ENCODE peak calls at places on chromosome 1, in eight cellular contexts. One of them, this sample, is unnamed. For H3K4me1 and H3K36me3, the result is how much of the 10 kb centered on the place peaks cover.

GRCh38 chr1:39668111-39668510 is 3.8 kb downstream of the NT5C1A start:
- DNase-seq in IMR-90: no peak
- DNase-seq in testis: no peak
- DNase-seq in heart left ventricle: peak
- DNase-seq in breast epithelium: no peak
- DNase-seq in esophagus muscularis mucosa: no peak
- DNase-seq in transverse colon: no peak
- DNase-seq in ovary: no peak
- DNase-seq in this sample: no peak

GRCh38 chr1:167701510-167701909 is 20.3 kb upstream of the MPZL1 start:
- DNase-seq in IMR-90: no peak
- DNase-seq in testis: no peak
- DNase-seq in heart left ventricle: no peak
- DNase-seq in breast epithelium: no peak
- DNase-seq in esophagus muscularis mucosa: no peak
- DNase-seq in transverse colon: no peak
- DNase-seq in ovary: no peak
- DNase-seq in this sample: peak

GRCh38 chr1:192962901-192963300 is 96.3 kb downstream of the UCHL5 start:
- DNase-seq in IMR-90: no peak
- DNase-seq in testis: no peak
- DNase-seq in heart left ventricle: no peak
- DNase-seq in breast epithelium: no peak
- DNase-seq in esophagus muscularis mucosa: no peak
- DNase-seq in transverse colon: no peak
- DNase-seq in ovary: no peak
- DNase-seq in this sample: no peak

GRCh38 chr1:214801191-214801590 is 198.2 kb downstream of the CENPF start:
- DNase-seq in IMR-90: peak
- DNase-seq in testis: no peak
- DNase-seq in heart left ventricle: no peak
- DNase-seq in breast epithelium: no peak
- DNase-seq in esophagus muscularis mucosa: no peak
- DNase-seq in transverse colon: no peak
- DNase-seq in ovary: no peak
- DNase-seq in this sample: no peak

GRCh38 chr1:88683516-88683847 is 591 bp upstream of the PKN2 start:
- DNase-seq in IMR-90: peak
- DNase-seq in testis: peak
- DNase-seq in heart left ventricle: peak
- DNase-seq in breast epithelium: peak
- DNase-seq in esophagus muscularis mucosa: peak
- DNase-seq in transverse colon: peak
- DNase-seq in ovary: peak
- DNase-seq in this sample: peak

GRCh38 chr1:118827207-118827606 is 160.9 kb downstream of the TBX15 start:
- DNase-seq in IMR-90: no peak
- DNase-seq in testis: no peak
- DNase-seq in heart left ventricle: no peak
- DNase-seq in breast epithelium: no peak
- DNase-seq in esophagus muscularis mucosa: no peak
- DNase-seq in transverse colon: no peak
- DNase-seq in ovary: no peak
- DNase-seq in this sample: no peak

GRCh38 chr1:185314416-185314815 is 2.6 kb downstream of the IVNS1ABP start:
- DNase-seq in IMR-90: no peak
- DNase-seq in testis: no peak
- DNase-seq in heart left ventricle: no peak
- DNase-seq in breast epithelium: no peak
- DNase-seq in esophagus muscularis mucosa: no peak
- DNase-seq in transverse colon: no peak
- DNase-seq in ovary: no peak
- DNase-seq in this sample: no peak

GRCh38 chr1:183896466-183897026 is 91.6 kb downstream of the RGL1 start:
- DNase-seq in IMR-90: peak
- DNase-seq in testis: no peak
- DNase-seq in heart left ventricle: no peak
- DNase-seq in breast epithelium: no peak
- DNase-seq in esophagus muscularis mucosa: peak
- DNase-seq in transverse colon: no peak
- DNase-seq in ovary: no peak
- DNase-seq in this sample: no peak

GRCh38 chr1:185788386-185788785 is 54.2 kb downstream of the HMCN1 start:
- DNase-seq in IMR-90: no peak
- DNase-seq in testis: no peak
- DNase-seq in heart left ventricle: no peak
- DNase-seq in breast epithelium: no peak
- DNase-seq in esophagus muscularis mucosa: no peak
- DNase-seq in transverse colon: no peak
- DNase-seq in ovary: no peak
- DNase-seq in this sample: no peak

GRCh38 chr1:212966619-212967018 is 16.3 kb downstream of the VASH2 start:
- DNase-seq in IMR-90: no peak
- DNase-seq in testis: no peak
- DNase-seq in heart left ventricle: no peak
- DNase-seq in breast epithelium: no peak
- DNase-seq in esophagus muscularis mucosa: no peak
- DNase-seq in transverse colon: no peak
- DNase-seq in ovary: no peak
- DNase-seq in this sample: peak

DNA sequence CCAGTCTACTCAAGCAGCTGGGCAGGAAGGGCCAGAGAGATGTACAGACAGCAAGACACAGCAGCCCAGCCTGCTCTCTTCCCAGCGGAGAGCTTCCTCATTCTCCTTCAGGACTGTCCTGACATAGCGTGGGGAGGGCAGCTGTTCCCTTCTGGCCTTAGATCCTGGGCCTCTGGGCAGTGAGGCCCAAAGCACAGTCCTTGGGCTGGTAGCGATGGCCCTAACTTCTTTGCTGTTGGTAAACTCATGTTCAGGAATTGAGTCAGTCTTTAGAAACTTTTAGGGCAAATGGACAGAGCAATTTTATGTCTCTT is 89.0 kb downstream of the BCAR3 start:
- DNase-seq in IMR-90: no peak
- DNase-seq in testis: no peak
- DNase-seq in heart left ventricle: no peak
- DNase-seq in breast epithelium: no peak
- DNase-seq in esophagus muscularis mucosa: no peak
- DNase-seq in transverse colon: no peak
- DNase-seq in ovary: no peak
- DNase-seq in this sample: peak
- H3K4me1 ChIP-seq in IMR-90: under half
- H3K4me1 ChIP-seq in testis: under half
- H3K4me1 ChIP-seq in heart left ventricle: half or more
- H3K4me1 ChIP-seq in breast epithelium: under half
- H3K4me1 ChIP-seq in esophagus muscularis mucosa: half or more
- H3K4me1 ChIP-seq in transverse colon: under half
- H3K4me1 ChIP-seq in ovary: under half
- H3K4me1 ChIP-seq in this sample: under half

GRCh38 chr1:58660105-58660504 is 39.8 kb downstream of the MYSM1 start:
- DNase-seq in IMR-90: no peak
- DNase-seq in testis: no peak
- DNase-seq in heart left ventricle: no peak
- DNase-seq in breast epithelium: no peak
- DNase-seq in esophagus muscularis mucosa: no peak
- DNase-seq in transverse colon: no peak
- DNase-seq in ovary: no peak
- DNase-seq in this sample: no peak

GRCh38 chr1:58659516-58659915 is 40.3 kb downstream of the MYSM1 start:
- DNase-seq in IMR-90: no peak
- DNase-seq in testis: no peak
- DNase-seq in heart left ventricle: no peak
- DNase-seq in breast epithelium: no peak
- DNase-seq in esophagus muscularis mucosa: no peak
- DNase-seq in transverse colon: no peak
- DNase-seq in ovary: no peak
- DNase-seq in this sample: no peak

GRCh38 chr1:58670200-58670599 is 29.7 kb downstream of the MYSM1 start:
- DNase-seq in IMR-90: no peak
- DNase-seq in testis: no peak
- DNase-seq in heart left ventricle: no peak
- DNase-seq in breast epithelium: no peak
- DNase-seq in esophagus muscularis mucosa: no peak
- DNase-seq in transverse colon: no peak
- DNase-seq in ovary: no peak
- DNase-seq in this sample: no peak

DNA sequence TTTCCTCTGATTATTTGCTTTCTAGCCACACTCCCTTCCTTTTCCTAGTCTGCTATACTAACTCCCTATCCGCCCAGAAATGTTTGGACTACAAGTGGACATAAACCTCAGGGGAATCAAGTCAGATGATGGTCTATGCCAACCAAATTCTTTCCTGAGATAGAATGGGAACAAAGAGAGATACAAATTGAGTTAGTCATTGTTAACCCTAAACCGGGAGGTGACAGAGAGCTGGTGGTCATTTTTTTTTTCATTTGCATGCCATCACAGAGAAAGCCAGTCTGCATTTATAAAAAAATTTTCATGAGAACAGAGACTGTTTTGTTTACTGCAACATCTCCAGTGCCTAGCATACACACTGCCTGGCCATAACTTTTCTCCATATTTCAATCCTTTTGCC is 35.0 kb downstream of the MYSM1 start:
- DNase-seq in IMR-90: no peak
- DNase-seq in testis: no peak
- DNase-seq in heart left ventricle: no peak
- DNase-seq in breast epithelium: no peak
- DNase-seq in esophagus muscularis mucosa: no peak
- DNase-seq in transverse colon: no peak
- DNase-seq in ovary: no peak
- DNase-seq in this sample: no peak
- H3K36me3 ChIP-seq in IMR-90: under half
- H3K36me3 ChIP-seq in testis: under half
- H3K36me3 ChIP-seq in heart left ventricle: half or more
- H3K36me3 ChIP-seq in breast epithelium: under half
- H3K36me3 ChIP-seq in esophagus muscularis mucosa: half or more
- H3K36me3 ChIP-seq in transverse colon: under half
- H3K36me3 ChIP-seq in ovary: under half
- H3K36me3 ChIP-seq in this sample: under half

DNA sequence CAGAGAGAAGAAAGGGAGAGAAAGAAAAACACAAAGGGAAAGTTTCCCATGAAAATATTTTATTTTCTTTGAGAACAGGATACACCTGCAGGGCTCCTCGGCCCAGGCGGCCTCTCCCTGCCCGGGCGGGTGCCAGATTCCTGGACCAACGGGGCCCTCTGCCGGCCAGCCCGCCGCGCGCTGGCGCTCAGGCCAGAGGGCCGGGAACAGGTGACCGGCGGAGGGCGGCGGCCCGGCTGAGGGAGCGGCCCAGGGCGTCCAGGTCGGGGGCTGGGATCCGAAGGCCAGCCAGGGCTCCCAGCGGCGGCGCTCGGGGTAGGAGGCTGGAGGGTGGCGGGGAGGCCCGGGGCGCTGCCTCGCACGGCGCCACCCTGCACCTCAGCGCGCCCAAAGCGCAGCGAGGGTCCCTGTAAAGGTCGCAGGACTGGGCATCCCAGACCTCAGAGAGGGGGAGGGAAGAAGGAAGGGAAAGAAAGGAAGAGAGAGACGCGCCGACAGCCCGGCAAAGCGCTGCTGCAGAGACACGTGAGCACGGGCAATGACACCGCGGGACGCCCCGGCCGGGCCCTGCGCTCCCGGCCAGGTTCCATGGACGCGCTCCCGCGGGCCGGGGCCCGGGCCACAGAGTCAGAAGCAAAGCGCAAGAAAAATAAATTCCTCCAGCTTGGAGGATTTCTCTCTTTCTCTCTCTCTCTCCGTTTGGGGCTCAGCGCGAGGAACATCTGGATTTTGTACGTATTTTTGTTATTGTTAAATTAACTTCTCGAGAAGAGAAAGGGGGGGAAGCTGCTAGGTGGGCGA is 908 bp downstream of the WNT9A start:
- DNase-seq in IMR-90: peak
- DNase-seq in testis: peak
- DNase-seq in heart left ventricle: peak
- DNase-seq in breast epithelium: peak
- DNase-seq in esophagus muscularis mucosa: no peak
- DNase-seq in transverse colon: peak
- DNase-seq in ovary: peak
- DNase-seq in this sample: peak
- TF ChIP-seq POLR2A in IMR-90: no peak
- TF ChIP-seq POLR2A in testis: no peak
- TF ChIP-seq POLR2A in heart left ventricle: no peak
- TF ChIP-seq POLR2A in breast epithelium: no peak
- TF ChIP-seq POLR2A in esophagus muscularis mucosa: no peak
- TF ChIP-seq POLR2A in transverse colon: no peak
- TF ChIP-seq POLR2A in ovary: no peak
- TF ChIP-seq POLR2A in this sample: no peak

GRCh38 chr1:205914730-205915129 is 28.5 kb downstream of the SLC26A9 start:
- DNase-seq in IMR-90: no peak
- DNase-seq in testis: no peak
- DNase-seq in heart left ventricle: no peak
- DNase-seq in breast epithelium: no peak
- DNase-seq in esophagus muscularis mucosa: no peak
- DNase-seq in transverse colon: no peak
- DNase-seq in ovary: no peak
- DNase-seq in this sample: no peak

GRCh38 chr1:205916541-205916940 is 26.7 kb downstream of the SLC26A9 start:
- DNase-seq in IMR-90: peak
- DNase-seq in testis: no peak
- DNase-seq in heart left ventricle: no peak
- DNase-seq in breast epithelium: no peak
- DNase-seq in esophagus muscularis mucosa: no peak
- DNase-seq in transverse colon: no peak
- DNase-seq in ovary: no peak
- DNase-seq in this sample: no peak

GRCh38 chr1:205915354-205915990 is 27.8 kb downstream of the SLC26A9 start:
- DNase-seq in IMR-90: no peak
- DNase-seq in testis: no peak
- DNase-seq in heart left ventricle: no peak
- DNase-seq in breast epithelium: no peak
- DNase-seq in esophagus muscularis mucosa: no peak
- DNase-seq in transverse colon: no peak
- DNase-seq in ovary: no peak
- DNase-seq in this sample: no peak

GRCh38 chr1:205917466-205918248 is 25.6 kb downstream of the SLC26A9 start:
- DNase-seq in IMR-90: no peak
- DNase-seq in testis: no peak
- DNase-seq in heart left ventricle: no peak
- DNase-seq in breast epithelium: no peak
- DNase-seq in esophagus muscularis mucosa: no peak
- DNase-seq in transverse colon: no peak
- DNase-seq in ovary: no peak
- DNase-seq in this sample: peak

DNA sequence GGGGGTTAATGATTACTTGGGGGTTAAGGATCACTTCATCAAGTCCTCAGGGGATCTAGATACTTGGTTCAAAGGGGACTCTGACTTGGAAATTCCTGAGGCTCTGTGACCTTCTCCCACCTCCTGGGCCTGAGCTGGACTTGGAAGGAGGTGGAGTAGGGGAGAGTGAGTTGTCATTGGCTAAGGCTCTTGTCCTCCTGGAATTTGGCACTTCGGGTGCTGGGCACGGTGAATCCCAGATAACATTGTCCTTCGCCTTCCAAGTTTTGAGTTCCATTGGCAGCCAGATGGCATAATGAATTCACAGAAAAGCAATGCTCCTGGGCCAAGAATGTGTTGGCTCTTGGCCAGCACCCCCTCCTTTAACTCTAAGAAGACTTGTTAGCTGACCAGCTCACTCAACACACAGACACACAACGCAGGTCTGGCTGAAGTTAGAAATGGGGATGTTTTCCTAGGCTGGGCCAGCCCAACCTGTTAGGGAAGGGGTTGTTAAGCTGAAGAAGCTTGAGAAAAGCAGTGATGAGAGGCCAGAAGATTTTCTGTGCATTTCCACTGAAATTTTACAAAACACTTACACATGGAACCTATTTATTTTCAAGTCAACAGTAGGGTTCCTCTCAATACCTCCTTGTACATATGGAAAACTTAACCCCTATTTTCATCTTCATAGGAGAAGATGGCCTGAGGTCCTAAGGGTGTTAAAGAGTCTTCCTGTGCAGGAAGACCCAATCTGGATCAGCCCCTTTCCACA is 29.6 kb downstream of the SLC26A9 start:
- DNase-seq in IMR-90: no peak
- DNase-seq in testis: peak
- DNase-seq in heart left ventricle: peak
- DNase-seq in breast epithelium: no peak
- DNase-seq in esophagus muscularis mucosa: no peak
- DNase-seq in transverse colon: no peak
- DNase-seq in ovary: peak
- DNase-seq in this sample: no peak
- H3K4me1 ChIP-seq in IMR-90: under half
- H3K4me1 ChIP-seq in testis: under half
- H3K4me1 ChIP-seq in heart left ventricle: half or more
- H3K4me1 ChIP-seq in breast epithelium: under half
- H3K4me1 ChIP-seq in esophagus muscularis mucosa: under half
- H3K4me1 ChIP-seq in transverse colon: under half
- H3K4me1 ChIP-seq in ovary: under half
- H3K4me1 ChIP-seq in this sample: under half

This sample was measured in sigmoid colon.